ENCODE peak calls at places on chromosome 21, in five cellular contexts. One of them, this sample, is unnamed. For H3K9me3 and H3K27me3, the result is how much of the 10 kb centered on the place peaks cover.

GRCh38 chr21:34351786-34352241 is 12.0 kb upstream of the KCNE2 start:
- DNase-seq in CD4-positive, CD25-positive, alpha-beta regulatory T cell: peak
- DNase-seq in transverse colon: peak
- DNase-seq in mammary epithelial cell: no peak
- DNase-seq in AG04450: no peak
- DNase-seq in this sample: no peak

GRCh38 chr21:22536511-22536910 is 1538.3 kb downstream of the NCAM2 start:
- DNase-seq in CD4-positive, CD25-positive, alpha-beta regulatory T cell: no peak
- DNase-seq in transverse colon: no peak
- DNase-seq in mammary epithelial cell: no peak
- DNase-seq in AG04450: no peak
- DNase-seq in this sample: no peak

GRCh38 chr21:38269567-38269917 is 12.8 kb downstream of the KCNJ15 start:
- DNase-seq in CD4-positive, CD25-positive, alpha-beta regulatory T cell: no peak
- DNase-seq in transverse colon: no peak
- DNase-seq in mammary epithelial cell: no peak
- DNase-seq in AG04450: no peak
- DNase-seq in this sample: no peak

GRCh38 chr21:37863842-37864241 is 52.4 kb downstream of the KCNJ6 start:
- DNase-seq in CD4-positive, CD25-positive, alpha-beta regulatory T cell: no peak
- DNase-seq in transverse colon: no peak
- DNase-seq in mammary epithelial cell: no peak
- DNase-seq in AG04450: no peak
- DNase-seq in this sample: no peak

GRCh38 chr21:20998886-20999285 is 677 bp downstream of the NCAM2 start:
- DNase-seq in CD4-positive, CD25-positive, alpha-beta regulatory T cell: no peak
- DNase-seq in transverse colon: no peak
- DNase-seq in mammary epithelial cell: no peak
- DNase-seq in AG04450: no peak
- DNase-seq in this sample: no peak

GRCh38 chr21:27058673-27059365 is 91.9 kb upstream of the ADAMTS5 start:
- DNase-seq in CD4-positive, CD25-positive, alpha-beta regulatory T cell: no peak
- DNase-seq in transverse colon: no peak
- DNase-seq in mammary epithelial cell: no peak
- DNase-seq in AG04450: no peak
- DNase-seq in this sample: no peak

GRCh38 chr21:20424943-20425342 is 573.3 kb upstream of the NCAM2 start:
- DNase-seq in CD4-positive, CD25-positive, alpha-beta regulatory T cell: no peak
- DNase-seq in transverse colon: no peak
- DNase-seq in mammary epithelial cell: no peak
- DNase-seq in AG04450: no peak
- DNase-seq in this sample: no peak

GRCh38 chr21:15064576-15065380 is at the start of gene NRIP1:
- DNase-seq in CD4-positive, CD25-positive, alpha-beta regulatory T cell: peak
- DNase-seq in transverse colon: peak
- DNase-seq in mammary epithelial cell: peak
- DNase-seq in AG04450: peak
- DNase-seq in this sample: peak

GRCh38 chr21:33655591-33656221 is 13.4 kb downstream of the ITSN1 start:
- DNase-seq in CD4-positive, CD25-positive, alpha-beta regulatory T cell: no peak
- DNase-seq in transverse colon: no peak
- DNase-seq in mammary epithelial cell: peak
- DNase-seq in AG04450: peak
- DNase-seq in this sample: peak

GRCh38 chr21:39047046-39047445 is 136.2 kb downstream of the PSMG1 start:
- DNase-seq in CD4-positive, CD25-positive, alpha-beta regulatory T cell: no peak
- DNase-seq in transverse colon: no peak
- DNase-seq in mammary epithelial cell: no peak
- DNase-seq in AG04450: no peak
- DNase-seq in this sample: no peak

GRCh38 chr21:22223385-22223784 is 1225.2 kb downstream of the NCAM2 start:
- DNase-seq in CD4-positive, CD25-positive, alpha-beta regulatory T cell: no peak
- DNase-seq in transverse colon: no peak
- DNase-seq in mammary epithelial cell: no peak
- DNase-seq in AG04450: no peak
- DNase-seq in this sample: no peak

GRCh38 chr21:34191876-34192275 is 118.5 kb downstream of the MRPS6 start:
- DNase-seq in CD4-positive, CD25-positive, alpha-beta regulatory T cell: no peak
- DNase-seq in transverse colon: no peak
- DNase-seq in mammary epithelial cell: no peak
- DNase-seq in AG04450: no peak
- DNase-seq in this sample: no peak

GRCh38 chr21:36355071-36355680 is 30.0 kb upstream of the CHAF1B start:
- DNase-seq in CD4-positive, CD25-positive, alpha-beta regulatory T cell: no peak
- DNase-seq in transverse colon: no peak
- DNase-seq in mammary epithelial cell: no peak
- DNase-seq in AG04450: no peak
- DNase-seq in this sample: no peak

GRCh38 chr21:30881480-30881879 is at the start of gene KRTAP11-1:
- DNase-seq in CD4-positive, CD25-positive, alpha-beta regulatory T cell: no peak
- DNase-seq in transverse colon: no peak
- DNase-seq in mammary epithelial cell: no peak
- DNase-seq in AG04450: no peak
- DNase-seq in this sample: no peak

GRCh38 chr21:38777521-38777920 is 28.2 kb upstream of the ETS2 start:
- DNase-seq in CD4-positive, CD25-positive, alpha-beta regulatory T cell: peak
- DNase-seq in transverse colon: no peak
- DNase-seq in mammary epithelial cell: no peak
- DNase-seq in AG04450: no peak
- DNase-seq in this sample: no peak

GRCh38 chr21:33892853-33893252 is 22.8 kb downstream of the ATP5PO start:
- DNase-seq in CD4-positive, CD25-positive, alpha-beta regulatory T cell: no peak
- DNase-seq in transverse colon: no peak
- DNase-seq in mammary epithelial cell: no peak
- DNase-seq in AG04450: no peak
- DNase-seq in this sample: no peak

GRCh38 chr21:34996304-34997081 is 52.6 kb downstream of the RUNX1 start:
- DNase-seq in CD4-positive, CD25-positive, alpha-beta regulatory T cell: no peak
- DNase-seq in transverse colon: no peak
- DNase-seq in mammary epithelial cell: peak
- DNase-seq in AG04450: no peak
- DNase-seq in this sample: no peak

GRCh38 chr21:34913786-34914185 is 135.3 kb downstream of the RUNX1 start:
- DNase-seq in CD4-positive, CD25-positive, alpha-beta regulatory T cell: no peak
- DNase-seq in transverse colon: no peak
- DNase-seq in mammary epithelial cell: no peak
- DNase-seq in AG04450: no peak
- DNase-seq in this sample: no peak

GRCh38 chr21:26148834-26149354 is 21.7 kb downstream of the APP start:
- DNase-seq in CD4-positive, CD25-positive, alpha-beta regulatory T cell: no peak
- DNase-seq in transverse colon: no peak
- DNase-seq in mammary epithelial cell: peak
- DNase-seq in AG04450: no peak
- DNase-seq in this sample: no peak

GRCh38 chr21:33686386-33686785 is 44.1 kb downstream of the ITSN1 start:
- DNase-seq in CD4-positive, CD25-positive, alpha-beta regulatory T cell: no peak
- DNase-seq in transverse colon: no peak
- DNase-seq in mammary epithelial cell: no peak
- DNase-seq in AG04450: no peak
- DNase-seq in this sample: no peak

GRCh38 chr21:36068748-36069398 is 951 bp upstream of the CBR1 start:
- DNase-seq in CD4-positive, CD25-positive, alpha-beta regulatory T cell: no peak
- DNase-seq in transverse colon: no peak
- DNase-seq in mammary epithelial cell: no peak
- DNase-seq in AG04450: no peak
- DNase-seq in this sample: no peak

GRCh38 chr21:34795152-34796141 is 126.7 kb downstream of the CLIC6 start:
- DNase-seq in CD4-positive, CD25-positive, alpha-beta regulatory T cell: no peak
- DNase-seq in transverse colon: peak
- DNase-seq in mammary epithelial cell: peak
- DNase-seq in AG04450: no peak
- DNase-seq in this sample: peak

GRCh38 chr21:42040411-42041180 is 30.4 kb upstream of the ZBTB21 start:
- DNase-seq in CD4-positive, CD25-positive, alpha-beta regulatory T cell: no peak
- DNase-seq in transverse colon: no peak
- DNase-seq in mammary epithelial cell: peak
- DNase-seq in AG04450: peak
- DNase-seq in this sample: peak

GRCh38 chr21:42041246-42041645 is 29.9 kb upstream of the UMODL1 start:
- DNase-seq in CD4-positive, CD25-positive, alpha-beta regulatory T cell: no peak
- DNase-seq in transverse colon: no peak
- DNase-seq in mammary epithelial cell: no peak
- DNase-seq in AG04450: no peak
- DNase-seq in this sample: no peak

GRCh38 chr21:42039470-42039901 is 29.3 kb upstream of the ZBTB21 start:
- DNase-seq in CD4-positive, CD25-positive, alpha-beta regulatory T cell: no peak
- DNase-seq in transverse colon: no peak
- DNase-seq in mammary epithelial cell: peak
- DNase-seq in AG04450: no peak
- DNase-seq in this sample: peak

GRCh38 chr21:42038826-42039425 is 28.8 kb upstream of the ZBTB21 start:
- DNase-seq in CD4-positive, CD25-positive, alpha-beta regulatory T cell: no peak
- DNase-seq in transverse colon: no peak
- DNase-seq in mammary epithelial cell: no peak
- DNase-seq in AG04450: peak
- DNase-seq in this sample: peak

DNA sequence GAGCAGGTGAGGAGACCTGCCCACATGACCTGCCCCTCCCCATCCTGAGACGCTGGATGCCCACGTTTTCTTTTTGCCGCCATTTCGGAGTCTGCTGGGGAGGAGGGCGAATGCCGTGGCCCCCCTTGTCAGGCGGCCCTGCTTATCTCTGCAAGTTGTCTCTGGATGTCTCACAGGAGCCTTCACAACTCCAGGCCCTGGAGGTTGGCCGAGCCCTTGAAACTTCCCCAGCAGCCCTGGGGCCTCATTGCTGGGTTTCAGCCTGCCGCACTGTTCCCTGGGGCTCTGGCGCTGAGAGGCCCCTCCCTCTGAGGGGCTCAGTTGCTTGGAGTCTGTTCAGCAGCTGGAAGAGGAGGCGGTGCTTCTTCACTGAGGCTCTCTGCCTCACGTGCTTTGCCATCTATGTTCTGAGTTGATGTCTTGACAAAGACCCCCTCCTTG is 29.8 kb upstream of the ZBTB21 start:
- DNase-seq in CD4-positive, CD25-positive, alpha-beta regulatory T cell: no peak
- DNase-seq in transverse colon: no peak
- DNase-seq in mammary epithelial cell: no peak
- DNase-seq in AG04450: peak
- DNase-seq in this sample: peak
- H3K4me3 ChIP-seq in CD4-positive, CD25-positive, alpha-beta regulatory T cell: no peak
- H3K4me3 ChIP-seq in transverse colon: no peak
- H3K4me3 ChIP-seq in mammary epithelial cell: no peak
- H3K4me3 ChIP-seq in AG04450: peak
- H3K4me3 ChIP-seq in this sample: no peak

DNA sequence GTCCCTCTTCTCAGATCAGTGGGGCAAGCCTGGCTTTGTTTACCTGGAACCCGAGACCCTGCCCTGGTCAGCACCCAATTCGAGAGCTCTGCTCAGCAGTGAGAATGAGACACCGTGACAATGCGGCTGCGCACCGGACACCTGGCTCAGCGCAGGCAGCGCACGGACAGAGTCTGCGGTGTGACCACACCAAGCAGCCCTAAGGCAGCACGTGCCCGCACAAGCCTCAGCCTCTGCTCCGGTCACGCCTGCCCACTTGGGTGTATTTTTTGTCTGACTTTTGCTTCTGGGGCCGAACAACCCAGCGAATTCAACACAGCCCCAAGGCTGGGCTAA is 4.7 kb downstream of the KRTAP10-8 start:
- DNase-seq in CD4-positive, CD25-positive, alpha-beta regulatory T cell: no peak
- DNase-seq in transverse colon: no peak
- DNase-seq in mammary epithelial cell: peak
- DNase-seq in AG04450: no peak
- DNase-seq in this sample: no peak
- H3K9me3 ChIP-seq in CD4-positive, CD25-positive, alpha-beta regulatory T cell: under half
- H3K9me3 ChIP-seq in transverse colon: under half
- H3K9me3 ChIP-seq in mammary epithelial cell: under half
- H3K9me3 ChIP-seq in AG04450: half or more
- H3K9me3 ChIP-seq in this sample: under half

GRCh38 chr21:45801129-45801735 is 157.7 kb downstream of the PCBP3 start:
- DNase-seq in CD4-positive, CD25-positive, alpha-beta regulatory T cell: no peak
- DNase-seq in transverse colon: no peak
- DNase-seq in mammary epithelial cell: no peak
- DNase-seq in AG04450: no peak
- DNase-seq in this sample: no peak
- H3K27me3 ChIP-seq in CD4-positive, CD25-positive, alpha-beta regulatory T cell: under half
- H3K27me3 ChIP-seq in transverse colon: under half
- H3K27me3 ChIP-seq in mammary epithelial cell: under half
- H3K27me3 ChIP-seq in AG04450: under half
- H3K27me3 ChIP-seq in this sample: under half

GRCh38 chr21:45130324-45130774 is 56.0 kb downstream of the ADARB1 start:
- DNase-seq in CD4-positive, CD25-positive, alpha-beta regulatory T cell: peak
- DNase-seq in transverse colon: no peak
- DNase-seq in mammary epithelial cell: peak
- DNase-seq in AG04450: no peak
- DNase-seq in this sample: peak
- H3K4me3 ChIP-seq in CD4-positive, CD25-positive, alpha-beta regulatory T cell: no peak
- H3K4me3 ChIP-seq in transverse colon: no peak
- H3K4me3 ChIP-seq in mammary epithelial cell: no peak
- H3K4me3 ChIP-seq in AG04450: peak
- H3K4me3 ChIP-seq in this sample: peak

DNA sequence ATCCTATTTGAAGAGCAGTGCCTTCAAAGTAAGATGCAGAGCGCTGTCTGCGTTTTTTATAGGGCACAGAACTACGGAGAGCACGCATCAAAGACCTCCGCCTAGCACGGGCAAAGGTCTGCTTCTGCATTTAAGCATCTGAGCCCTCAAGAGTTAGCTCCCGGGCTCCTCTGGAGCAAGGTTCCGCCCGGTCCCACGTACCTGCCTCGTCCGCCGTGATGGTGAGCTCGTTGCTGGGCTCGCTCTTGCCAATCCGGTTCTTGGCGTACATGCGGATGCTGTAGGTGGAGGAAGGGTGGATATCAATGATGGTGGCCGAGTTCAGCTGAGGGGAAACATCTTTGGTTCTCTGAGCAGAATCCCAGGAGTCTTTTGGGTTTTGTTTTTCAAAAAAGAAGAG is 311.5 kb downstream of the PCP4 start:
- DNase-seq in CD4-positive, CD25-positive, alpha-beta regulatory T cell: no peak
- DNase-seq in transverse colon: no peak
- DNase-seq in mammary epithelial cell: no peak
- DNase-seq in AG04450: no peak
- DNase-seq in this sample: no peak
- H3K9me3 ChIP-seq in CD4-positive, CD25-positive, alpha-beta regulatory T cell: under half
- H3K9me3 ChIP-seq in transverse colon: under half
- H3K9me3 ChIP-seq in mammary epithelial cell: under half
- H3K9me3 ChIP-seq in AG04450: half or more
- H3K9me3 ChIP-seq in this sample: under half

DNA sequence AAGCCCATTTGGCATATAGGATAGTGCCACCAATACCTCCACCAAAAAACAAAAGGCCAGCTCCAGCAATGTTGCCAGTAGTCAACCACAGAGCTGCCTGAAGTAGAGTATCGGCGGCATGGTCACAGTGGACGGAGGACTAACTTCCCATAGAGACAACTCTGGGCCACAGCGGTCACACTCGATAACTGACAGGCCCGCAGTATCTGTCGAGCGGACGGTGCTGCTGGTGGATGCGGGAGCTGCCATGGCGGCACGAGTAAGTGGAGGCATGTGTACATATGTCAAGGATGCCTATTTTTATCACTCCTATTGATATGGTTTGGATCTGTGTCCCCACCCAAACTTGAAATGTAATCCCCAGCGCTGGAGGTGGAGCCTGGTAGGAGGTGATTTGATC is 4.1 kb downstream of the KRTAP12-1 start:
- DNase-seq in CD4-positive, CD25-positive, alpha-beta regulatory T cell: no peak
- DNase-seq in transverse colon: no peak
- DNase-seq in mammary epithelial cell: no peak
- DNase-seq in AG04450: no peak
- DNase-seq in this sample: no peak
- H3K27me3 ChIP-seq in CD4-positive, CD25-positive, alpha-beta regulatory T cell: under half
- H3K27me3 ChIP-seq in transverse colon: under half
- H3K27me3 ChIP-seq in mammary epithelial cell: under half
- H3K27me3 ChIP-seq in AG04450: under half
- H3K27me3 ChIP-seq in this sample: under half